ENCODE peak calls at places on chromosomes 13 and 19, in four cellular contexts. K, E, G and T are unnamed samples.
A peak's percentile ranks its signal among the peaks of the same experiment; 100 is the strongest.

GRCh38 chr19:38037151-38037611 is 130.2 kb downstream of the SIPA1L3 start:
- DNase-seq in K (no peak), E (no peak), G (no peak), T (no peak)

GRCh38 chr13:20503088-20504083 is 22.3 kb downstream of the CRYL1 start:
- DNase-seq in K (no peak), E (no peak), G (no peak), T (no peak)

GRCh38 chr19:58560921-58561320 is 2.5 kb upstream of the UBE2M start:
- DNase-seq in K (no peak), E (no peak), G (no peak), T (no peak)

GRCh38 chr19:48881741-48882657 is 9.8 kb downstream of the PPP1R15A start:
- DNase-seq in K (peak; percentile 85), E (no peak), G (peak; percentile 83), T (peak; percentile 71)

GRCh38 chr19:39409886-39410619 is 2.4 kb upstream of the PLEKHG2 start:
- DNase-seq in K (no peak), E (no peak), G (peak; percentile 67), T (peak; percentile 73)

GRCh38 chr13:100210966-100211710 is 122.2 kb downstream of the PCCA start:
- DNase-seq in K (no peak), E (peak; percentile 23), G (no peak), T (no peak)

GRCh38 chr13:46629811-46630413 is 76.9 kb downstream of the LRCH1 start:
- DNase-seq in K (no peak), E (no peak), G (no peak), T (no peak)

GRCh38 chr19:51000981-51001380 is 423 bp downstream of the KLK8 start:
- DNase-seq in K (peak; percentile 80), E (no peak), G (peak; percentile 67), T (peak; percentile 76)

GRCh38 chr13:74290324-74290773 is 156.1 kb upstream of the KLF12 start:
- DNase-seq in K (peak; percentile 79), E (peak; percentile 79), G (no peak), T (peak; percentile 97)

GRCh38 chr13:21326155-21327030 is 132.7 kb downstream of the ZDHHC20 start:
- DNase-seq in K (peak; percentile 87), E (peak; percentile 46), G (peak; percentile 83), T (peak; percentile 52)

GRCh38 chr13:114015608-114016295 is 41.9 kb upstream of the C13orf46 start:
- DNase-seq in K (no peak), E (peak; percentile 31), G (no peak), T (no peak)

GRCh38 chr19:6514926-6515325 is 12.8 kb upstream of the TUBB4A start:
- DNase-seq in K (no peak), E (no peak), G (no peak), T (no peak)

GRCh38 chr13:71864981-71865857 is 1.8 kb downstream of the DACH1 start:
- DNase-seq in K (peak; percentile 41), E (no peak), G (peak; percentile 69), T (peak; percentile 12)

GRCh38 chr13:29858667-29859066 is 8.2 kb upstream of the UBL3 start:
- DNase-seq in K (no peak), E (peak; percentile 59), G (no peak), T (no peak)

GRCh38 chr19:8371011-8371804 is 7.3 kb downstream of the ANGPTL4 start:
- DNase-seq in K (no peak), E (no peak), G (no peak), T (no peak)

GRCh38 chr19:46081928-46082727 is 41.3 kb upstream of the IGFL4 start:
- DNase-seq in K (peak; percentile 39), E (peak; percentile 67), G (no peak), T (peak; percentile 68)

GRCh38 chr13:41017153-41017552 is 2.0 kb downstream of the ELF1 start:
- DNase-seq in K (no peak), E (no peak), G (no peak), T (no peak)

GRCh38 chr19:10551698-10552301 is 8.1 kb downstream of the ATG4D start:
- DNase-seq in K (peak; percentile 55), E (no peak), G (no peak), T (peak; percentile 70)

GRCh38 chr19:40326201-40326600 is 22.0 kb downstream of the C19orf47 start:
- DNase-seq in K (no peak), E (no peak), G (no peak), T (no peak)

GRCh38 chr13:90447034-90447734 is 900.3 kb upstream of the MIR17HG start:
- DNase-seq in K (no peak), E (no peak), G (no peak), T (no peak)

GRCh38 chr19:4980838-4981680 is 12.1 kb downstream of the KDM4B start:
- DNase-seq in K (peak; percentile 60), E (no peak), G (no peak), T (peak; percentile 43)

GRCh38 chr19:11964858-11965645 is at the start of gene ZNF763:
- DNase-seq in K (peak; percentile 97), E (peak; percentile 75), G (peak; percentile 96), T (peak; percentile 98)

GRCh38 chr19:10105241-10106099 is 692 bp upstream of the PPAN start:
- DNase-seq in K (no peak), E (no peak), G (no peak), T (no peak)

GRCh38 chr19:28103916-28104315 is 1109.0 kb downstream of the UQCRFS1 start:
- DNase-seq in K (no peak), E (no peak), G (no peak), T (peak; percentile 89)

GRCh38 chr19:34057155-34057554 is 115.1 kb upstream of the LSM14A start:
- DNase-seq in K (no peak), E (no peak), G (no peak), T (no peak)

GRCh38 chr19:18558595-18558994 is 925 bp downstream of the KXD1 start:
- DNase-seq in K (no peak), E (no peak), G (no peak), T (no peak)

GRCh38 chr19:4567584-4568071 is 8.1 kb upstream of the SEMA6B start:
- DNase-seq in K (peak; percentile 92), E (peak; percentile 20), G (peak; percentile 99), T (peak; percentile 76)

GRCh38 chr13:113171250-113172125 is 13.0 kb downstream of the PROZ start:
- DNase-seq in K (no peak), E (no peak), G (no peak), T (no peak)

GRCh38 chr19:11138659-11139526 is 16.7 kb downstream of the SPC24 start:
- DNase-seq in K (peak; percentile 74), E (peak; percentile 77), G (peak; percentile 68), T (peak; percentile 90)

GRCh38 chr13:45120967-45121366 is 657 bp downstream of the GTF2F2 start:
- DNase-seq in K (no peak), E (no peak), G (no peak), T (no peak)

GRCh38 chr13:20499986-20500385 is 25.7 kb downstream of the CRYL1 start:
- DNase-seq in K (no peak), E (peak; percentile 7), G (no peak), T (no peak)

GRCh38 chr19:46470376-46470775 is 987 bp downstream of the PNMA8A start:
- DNase-seq in K (no peak), E (no peak), G (no peak), T (no peak)

GRCh38 chr19:41928221-41928683 is at the start of gene ERFL:
- DNase-seq in K (no peak), E (no peak), G (no peak), T (no peak)

GRCh38 chr13:79749985-79750551 is 269.1 kb downstream of the NDFIP2 start:
- DNase-seq in K (peak; percentile 41), E (peak; percentile 97), G (no peak), T (peak; percentile 99)

DNA sequence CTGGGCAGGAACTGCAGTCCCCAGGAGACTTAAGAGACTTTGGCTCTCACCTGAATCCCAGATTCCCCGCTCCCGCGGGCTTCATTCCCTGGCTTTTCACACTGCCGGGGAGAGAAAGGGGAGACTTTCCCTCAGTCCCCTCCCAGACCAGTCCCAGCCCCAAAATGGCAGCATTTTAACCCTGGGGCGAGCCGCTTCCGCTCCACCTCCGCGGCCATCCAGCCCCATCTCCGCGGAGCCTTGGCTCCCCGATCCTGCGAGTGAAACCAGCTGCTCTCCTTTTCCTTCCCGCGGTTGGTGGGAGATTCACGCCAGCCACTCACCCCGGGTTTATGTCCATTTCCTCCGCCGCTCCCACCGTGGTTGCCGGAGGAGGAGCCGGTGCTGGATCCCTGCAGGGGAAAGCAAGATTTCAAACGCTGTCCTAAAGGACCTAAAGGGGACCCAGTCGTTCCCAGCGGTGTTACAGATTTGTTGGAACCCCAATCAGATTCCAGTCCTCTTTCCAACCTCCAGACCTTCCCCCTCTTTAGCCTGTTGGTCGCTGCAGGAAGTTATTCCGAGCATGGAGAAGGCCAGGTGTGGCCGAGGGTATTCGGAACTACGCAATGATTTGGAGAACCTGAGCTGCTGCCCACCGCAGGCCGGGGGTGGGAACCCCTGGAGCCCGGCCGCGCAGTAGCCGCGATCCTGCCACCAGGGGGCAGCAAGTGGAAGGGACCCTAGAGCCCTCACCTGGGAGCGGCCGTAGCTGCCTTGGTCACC is 3.4 kb downstream of the DMKN start:
- DNase-seq in K (peak; percentile 95), E (peak; percentile 22), G (peak; percentile 98), T (peak; percentile 95)
- H4K5ac ChIP-seq in K (peak overlapping the region; percentile 20), E (no peak overlapping the region), G (peak overlapping the region; percentile 89), T (no peak overlapping the region)

DNA sequence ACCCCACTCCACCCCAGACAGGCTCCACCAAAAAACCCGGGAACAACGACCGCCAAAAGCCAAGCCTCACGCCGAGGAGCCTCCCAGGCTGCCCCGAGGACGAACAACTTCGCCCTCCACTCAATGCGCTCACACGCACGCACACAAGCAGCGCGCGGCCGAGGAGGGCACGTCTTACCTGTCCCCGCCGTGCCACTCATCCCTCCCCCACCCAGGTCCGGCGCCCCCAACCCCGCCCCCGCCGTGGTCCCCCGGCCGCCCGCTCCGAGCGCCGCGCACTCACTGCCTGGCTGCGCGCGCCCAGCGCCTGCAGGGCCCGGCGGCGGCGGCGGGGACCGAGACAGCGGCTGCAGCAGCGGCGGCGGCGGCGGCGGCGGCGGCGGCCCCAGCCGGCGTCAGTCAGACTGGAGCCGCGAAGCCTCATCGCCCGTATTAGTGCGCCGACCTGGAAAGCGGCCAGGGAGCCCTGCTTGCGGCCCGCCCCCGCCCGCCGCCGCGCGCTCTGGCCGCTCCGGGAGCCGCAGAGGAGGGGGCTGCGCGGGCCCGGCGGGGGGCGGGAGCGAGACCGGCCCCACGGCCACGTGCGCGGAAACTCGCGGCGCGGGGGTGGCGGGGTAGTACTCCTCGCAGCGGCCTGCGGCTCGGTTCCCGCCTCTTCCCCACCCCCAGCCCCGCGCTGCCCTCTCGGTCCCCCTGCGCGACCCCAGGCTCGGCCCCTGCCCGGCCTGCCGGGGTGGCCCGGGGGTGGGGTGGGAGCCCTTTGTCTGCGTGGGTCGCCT is at the start of gene SMAD9:
- DNase-seq in K (peak; percentile 53), E (peak; percentile 67), G (peak; percentile 68), T (peak; percentile 74)
- H3K4ac ChIP-seq in K (no peak within 1 kb of the TSS), E (peak within 1 kb of the TSS; percentile 79), G (no peak within 1 kb of the TSS), T (peak within 1 kb of the TSS; percentile 93)

GRCh38 chr13:75521956-75522355 is 15.7 kb downstream of the COMMD6 start:
- DNase-seq in K (no peak), E (no peak), G (no peak), T (no peak)
- H4K5ac ChIP-seq in K (no peak overlapping the region), E (no peak overlapping the region), G (no peak overlapping the region), T (no peak overlapping the region)

GRCh38 chr19:1812426-1813196 is 535 bp upstream of the ATP8B3 start:
- DNase-seq in K (peak; percentile 99), E (peak; percentile 90), G (peak; percentile 95), T (peak; percentile 98)

GRCh38 chr19:1814391-1814790 is 2.3 kb upstream of the ATP8B3 start:
- DNase-seq in K (no peak), E (no peak), G (no peak), T (no peak)

GRCh38 chr19:1813837-1814217 is 1.8 kb upstream of the ATP8B3 start:
- DNase-seq in K (no peak), E (no peak), G (no peak), T (no peak)

GRCh38 chr19:1811942-1812425 is at the start of gene ATP8B3:
- DNase-seq in K (no peak), E (no peak), G (peak; percentile 76), T (no peak)

GRCh38 chr19:1813197-1813836 is 1.2 kb upstream of the ATP8B3 start:
- DNase-seq in K (no peak), E (no peak), G (no peak), T (no peak)
- H3K4ac ChIP-seq in K (no peak overlapping the region), E (peak overlapping the region; percentile 82), G (no peak overlapping the region), T (no peak overlapping the region)